ENCODE peak calls at places on chromosomes 5 and 9, in seven cellular contexts. One of them, this sample, is unnamed.

GRCh38 chr9:131432597-131433301 is 38.9 kb downstream of the PRRC2B start:
- DNase-seq in AG04450: peak
- DNase-seq in SJSA1: peak
- DNase-seq in fibroblast of mammary gland: peak
- DNase-seq in fibroblast of lung: peak
- DNase-seq in epithelial cell of esophagus: peak
- DNase-seq in adipocyte: peak
- DNase-seq in this sample: no peak

GRCh38 chr9:97983524-97984187 is 515 bp downstream of the ANP32B start:
- DNase-seq in epithelial cell of esophagus: peak
- DNase-seq in adipocyte: peak
- DNase-seq in fibroblast of mammary gland: peak
- DNase-seq in fibroblast of lung: peak
- DNase-seq in AG04450: no peak
- DNase-seq in SJSA1: peak
- DNase-seq in this sample: no peak

GRCh38 chr9:76634356-76635054 is 129.7 kb upstream of the PCA3 start:
- DNase-seq in epithelial cell of esophagus: peak
- DNase-seq in AG04450: peak
- DNase-seq in adipocyte: peak
- DNase-seq in SJSA1: no peak
- DNase-seq in fibroblast of lung: peak
- DNase-seq in fibroblast of mammary gland: peak
- DNase-seq in this sample: peak

GRCh38 chr9:130433168-130433946 is 11.4 kb upstream of the ASS1 start:
- DNase-seq in AG04450: no peak
- DNase-seq in adipocyte: peak
- DNase-seq in fibroblast of lung: peak
- DNase-seq in SJSA1: no peak
- DNase-seq in epithelial cell of esophagus: peak
- DNase-seq in fibroblast of mammary gland: no peak
- DNase-seq in this sample: peak

GRCh38 chr5:152676177-152676576 is 271.1 kb upstream of the NMUR2 start:
- DNase-seq in fibroblast of mammary gland: no peak
- DNase-seq in epithelial cell of esophagus: no peak
- DNase-seq in SJSA1: no peak
- DNase-seq in AG04450: no peak
- DNase-seq in fibroblast of lung: no peak
- DNase-seq in adipocyte: no peak
- DNase-seq in this sample: no peak

GRCh38 chr9:84849049-84849448 is 179.5 kb downstream of the NTRK2 start:
- DNase-seq in adipocyte: no peak
- DNase-seq in fibroblast of mammary gland: no peak
- DNase-seq in fibroblast of lung: no peak
- DNase-seq in AG04450: no peak
- DNase-seq in epithelial cell of esophagus: no peak
- DNase-seq in SJSA1: no peak
- DNase-seq in this sample: no peak

GRCh38 chr9:107983191-107983603 is 493.6 kb upstream of the KLF4 start:
- DNase-seq in epithelial cell of esophagus: peak
- DNase-seq in fibroblast of mammary gland: peak
- DNase-seq in SJSA1: no peak
- DNase-seq in AG04450: no peak
- DNase-seq in fibroblast of lung: peak
- DNase-seq in adipocyte: peak
- DNase-seq in this sample: no peak

GRCh38 chr5:55276771-55277170 is 30.7 kb downstream of the DHX29 start:
- DNase-seq in SJSA1: no peak
- DNase-seq in epithelial cell of esophagus: peak
- DNase-seq in AG04450: no peak
- DNase-seq in adipocyte: peak
- DNase-seq in fibroblast of mammary gland: peak
- DNase-seq in fibroblast of lung: peak
- DNase-seq in this sample: no peak

GRCh38 chr5:57004800-57005199 is 52.9 kb upstream of the MIER3 start:
- DNase-seq in SJSA1: no peak
- DNase-seq in fibroblast of mammary gland: no peak
- DNase-seq in fibroblast of lung: no peak
- DNase-seq in adipocyte: no peak
- DNase-seq in AG04450: no peak
- DNase-seq in epithelial cell of esophagus: peak
- DNase-seq in this sample: no peak

GRCh38 chr9:15253197-15253596 is 53.8 kb downstream of the TTC39B start:
- DNase-seq in SJSA1: peak
- DNase-seq in fibroblast of mammary gland: no peak
- DNase-seq in fibroblast of lung: peak
- DNase-seq in epithelial cell of esophagus: peak
- DNase-seq in adipocyte: peak
- DNase-seq in AG04450: no peak
- DNase-seq in this sample: no peak

GRCh38 chr5:13536921-13537320 is 407.6 kb downstream of the DNAH5 start:
- DNase-seq in fibroblast of lung: no peak
- DNase-seq in adipocyte: no peak
- DNase-seq in SJSA1: no peak
- DNase-seq in fibroblast of mammary gland: peak
- DNase-seq in epithelial cell of esophagus: peak
- DNase-seq in AG04450: peak
- DNase-seq in this sample: no peak

GRCh38 chr9:131419029-131419614 is 25.2 kb downstream of the PRRC2B start:
- DNase-seq in SJSA1: no peak
- DNase-seq in fibroblast of lung: no peak
- DNase-seq in AG04450: no peak
- DNase-seq in fibroblast of mammary gland: no peak
- DNase-seq in epithelial cell of esophagus: no peak
- DNase-seq in adipocyte: peak
- DNase-seq in this sample: no peak

GRCh38 chr5:14870347-14871083 is 1.1 kb downstream of the ANKH start:
- DNase-seq in fibroblast of lung: no peak
- DNase-seq in SJSA1: no peak
- DNase-seq in fibroblast of mammary gland: no peak
- DNase-seq in AG04450: no peak
- DNase-seq in adipocyte: no peak
- DNase-seq in epithelial cell of esophagus: no peak
- DNase-seq in this sample: no peak

GRCh38 chr9:130186051-130186450 is 13.8 kb downstream of the NCS1 start:
- DNase-seq in AG04450: no peak
- DNase-seq in fibroblast of mammary gland: no peak
- DNase-seq in SJSA1: no peak
- DNase-seq in fibroblast of lung: no peak
- DNase-seq in adipocyte: peak
- DNase-seq in epithelial cell of esophagus: no peak
- DNase-seq in this sample: no peak

GRCh38 chr5:126868961-126869451 is 92.1 kb downstream of the LMNB1 start:
- DNase-seq in adipocyte: peak
- DNase-seq in SJSA1: no peak
- DNase-seq in epithelial cell of esophagus: peak
- DNase-seq in AG04450: no peak
- DNase-seq in fibroblast of lung: peak
- DNase-seq in fibroblast of mammary gland: no peak
- DNase-seq in this sample: no peak

GRCh38 chr9:117290306-117290705 is 124.6 kb downstream of the ASTN2 start:
- DNase-seq in AG04450: no peak
- DNase-seq in fibroblast of lung: no peak
- DNase-seq in fibroblast of mammary gland: no peak
- DNase-seq in epithelial cell of esophagus: no peak
- DNase-seq in adipocyte: no peak
- DNase-seq in SJSA1: no peak
- DNase-seq in this sample: no peak

GRCh38 chr5:96714951-96715451 is 52.8 kb downstream of the CAST start:
- DNase-seq in AG04450: peak
- DNase-seq in epithelial cell of esophagus: peak
- DNase-seq in fibroblast of mammary gland: peak
- DNase-seq in adipocyte: peak
- DNase-seq in fibroblast of lung: peak
- DNase-seq in SJSA1: no peak
- DNase-seq in this sample: no peak

GRCh38 chr5:82389347-82389746 is 111.2 kb upstream of the RPS23 start:
- DNase-seq in fibroblast of mammary gland: no peak
- DNase-seq in fibroblast of lung: no peak
- DNase-seq in SJSA1: no peak
- DNase-seq in adipocyte: no peak
- DNase-seq in epithelial cell of esophagus: no peak
- DNase-seq in AG04450: no peak
- DNase-seq in this sample: no peak
- H3K4me3 ChIP-seq in fibroblast of mammary gland: no peak
- H3K4me3 ChIP-seq in fibroblast of lung: no peak
- H3K4me3 ChIP-seq in SJSA1: no peak
- H3K4me3 ChIP-seq in adipocyte: peak
- H3K4me3 ChIP-seq in epithelial cell of esophagus: no peak
- H3K4me3 ChIP-seq in AG04450: no peak
- H3K4me3 ChIP-seq in this sample: no peak

DNA sequence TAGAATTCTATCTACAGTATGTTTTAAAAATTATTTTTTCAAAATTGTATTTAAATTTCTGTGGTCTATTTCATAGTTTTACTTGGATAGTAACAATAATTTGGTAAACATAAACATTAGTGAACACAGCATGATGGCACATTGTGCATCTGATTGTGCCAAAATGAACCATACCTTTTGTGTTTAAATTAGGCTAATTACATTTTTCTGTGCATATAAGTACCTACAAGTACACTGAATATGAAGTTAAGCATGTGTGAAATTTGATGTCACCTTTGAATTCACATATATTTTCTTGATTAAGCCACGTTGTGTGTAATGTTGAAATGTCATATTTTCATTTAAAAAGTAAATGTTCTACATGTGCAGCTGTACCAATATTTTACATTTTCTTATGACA is 13.4 kb downstream of the PBX3 start:
- DNase-seq in adipocyte: no peak
- DNase-seq in fibroblast of lung: no peak
- DNase-seq in SJSA1: no peak
- DNase-seq in fibroblast of mammary gland: no peak
- DNase-seq in AG04450: no peak
- DNase-seq in epithelial cell of esophagus: no peak
- DNase-seq in this sample: no peak
- H3K4me3 ChIP-seq in adipocyte: no peak
- H3K4me3 ChIP-seq in fibroblast of lung: no peak
- H3K4me3 ChIP-seq in SJSA1: no peak
- H3K4me3 ChIP-seq in fibroblast of mammary gland: no peak
- H3K4me3 ChIP-seq in AG04450: no peak
- H3K4me3 ChIP-seq in epithelial cell of esophagus: no peak
- H3K4me3 ChIP-seq in this sample: no peak

GRCh38 chr5:39422886-39423285 is 1.9 kb downstream of the DAB2 start:
- DNase-seq in fibroblast of mammary gland: no peak
- DNase-seq in AG04450: no peak
- DNase-seq in epithelial cell of esophagus: no peak
- DNase-seq in adipocyte: no peak
- DNase-seq in SJSA1: no peak
- DNase-seq in fibroblast of lung: no peak
- DNase-seq in this sample: no peak

GRCh38 chr5:39419830-39420229 is 5.0 kb downstream of the DAB2 start:
- DNase-seq in AG04450: no peak
- DNase-seq in fibroblast of mammary gland: no peak
- DNase-seq in SJSA1: no peak
- DNase-seq in fibroblast of lung: no peak
- DNase-seq in epithelial cell of esophagus: no peak
- DNase-seq in adipocyte: no peak
- DNase-seq in this sample: no peak

GRCh38 chr5:39422036-39422606 is 2.7 kb downstream of the DAB2 start:
- DNase-seq in adipocyte: no peak
- DNase-seq in fibroblast of mammary gland: peak
- DNase-seq in epithelial cell of esophagus: peak
- DNase-seq in fibroblast of lung: peak
- DNase-seq in AG04450: no peak
- DNase-seq in SJSA1: no peak
- DNase-seq in this sample: no peak

GRCh38 chr5:39417979-39418378 is 6.8 kb downstream of the DAB2 start:
- DNase-seq in AG04450: no peak
- DNase-seq in fibroblast of mammary gland: no peak
- DNase-seq in adipocyte: no peak
- DNase-seq in fibroblast of lung: no peak
- DNase-seq in SJSA1: no peak
- DNase-seq in epithelial cell of esophagus: no peak
- DNase-seq in this sample: no peak

DNA sequence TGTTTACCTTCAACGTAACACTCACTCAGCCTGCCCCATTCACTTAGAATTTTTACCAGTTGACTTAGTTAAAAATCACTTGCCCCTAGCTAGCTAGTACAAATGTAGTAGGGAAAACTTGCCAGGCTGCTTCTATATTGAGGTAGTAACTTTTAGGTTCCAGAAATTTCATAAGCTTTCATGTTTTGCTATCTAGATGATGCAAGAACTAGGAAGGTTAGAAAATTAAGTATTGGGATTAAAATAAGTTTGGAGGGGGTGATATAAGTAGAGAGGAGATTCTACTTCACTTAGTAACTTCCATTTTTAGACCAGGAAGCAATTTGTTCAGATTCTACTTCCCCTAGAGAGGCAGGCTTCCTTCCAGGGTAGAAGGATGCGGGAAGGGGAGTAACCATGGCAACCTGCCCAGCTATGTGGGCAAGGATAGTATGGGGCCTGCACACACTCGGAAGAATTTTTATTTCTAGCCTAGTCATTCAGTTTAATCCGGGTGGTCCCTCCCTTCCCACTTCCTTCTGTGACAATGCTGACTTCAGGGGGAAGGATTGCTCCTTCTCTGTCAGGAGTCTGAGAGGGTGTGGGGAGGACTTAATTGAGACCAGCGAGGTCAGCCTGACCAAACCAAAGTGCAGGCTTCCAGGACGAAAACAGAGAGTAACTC is 4.2 kb downstream of the DAB2 start:
- DNase-seq in fibroblast of mammary gland: peak
- DNase-seq in AG04450: no peak
- DNase-seq in fibroblast of lung: peak
- DNase-seq in SJSA1: peak
- DNase-seq in epithelial cell of esophagus: no peak
- DNase-seq in adipocyte: peak
- DNase-seq in this sample: no peak
- H3K4me3 ChIP-seq in fibroblast of mammary gland: no peak
- H3K4me3 ChIP-seq in AG04450: peak
- H3K4me3 ChIP-seq in fibroblast of lung: peak
- H3K4me3 ChIP-seq in SJSA1: peak
- H3K4me3 ChIP-seq in epithelial cell of esophagus: no peak
- H3K4me3 ChIP-seq in adipocyte: peak
- H3K4me3 ChIP-seq in this sample: no peak

GRCh38 chr9:91212592-91213243 is 149.0 kb downstream of the AUH start:
- DNase-seq in fibroblast of lung: no peak
- DNase-seq in AG04450: no peak
- DNase-seq in adipocyte: no peak
- DNase-seq in epithelial cell of esophagus: no peak
- DNase-seq in SJSA1: no peak
- DNase-seq in fibroblast of mammary gland: no peak
- DNase-seq in this sample: no peak

GRCh38 chr9:91211414-91211813 is 150.3 kb downstream of the AUH start:
- DNase-seq in fibroblast of mammary gland: no peak
- DNase-seq in epithelial cell of esophagus: no peak
- DNase-seq in SJSA1: no peak
- DNase-seq in adipocyte: no peak
- DNase-seq in fibroblast of lung: no peak
- DNase-seq in AG04450: no peak
- DNase-seq in this sample: no peak

GRCh38 chr9:91210318-91210717 is 151.4 kb downstream of the AUH start:
- DNase-seq in fibroblast of mammary gland: peak
- DNase-seq in AG04450: no peak
- DNase-seq in adipocyte: no peak
- DNase-seq in SJSA1: no peak
- DNase-seq in fibroblast of lung: no peak
- DNase-seq in epithelial cell of esophagus: no peak
- DNase-seq in this sample: no peak

GRCh38 chr9:91214086-91214485 is 147.6 kb downstream of the AUH start:
- DNase-seq in SJSA1: no peak
- DNase-seq in adipocyte: no peak
- DNase-seq in AG04450: no peak
- DNase-seq in epithelial cell of esophagus: no peak
- DNase-seq in fibroblast of mammary gland: peak
- DNase-seq in fibroblast of lung: peak
- DNase-seq in this sample: no peak

GRCh38 chr9:91211919-91212318 is 149.8 kb downstream of the AUH start:
- DNase-seq in epithelial cell of esophagus: no peak
- DNase-seq in fibroblast of lung: no peak
- DNase-seq in SJSA1: no peak
- DNase-seq in fibroblast of mammary gland: no peak
- DNase-seq in AG04450: no peak
- DNase-seq in adipocyte: no peak
- DNase-seq in this sample: no peak
- H3K4me3 ChIP-seq in epithelial cell of esophagus: no peak
- H3K4me3 ChIP-seq in fibroblast of lung: no peak
- H3K4me3 ChIP-seq in SJSA1: no peak
- H3K4me3 ChIP-seq in fibroblast of mammary gland: no peak
- H3K4me3 ChIP-seq in AG04450: no peak
- H3K4me3 ChIP-seq in adipocyte: peak
- H3K4me3 ChIP-seq in this sample: no peak

This sample was measured in Jurkat, Clone E6-1.